ENCODE peak calls at places on chromosome 20, in six cellular contexts. Z is mammary epithelial cell; C is activated T-cell treated with anti-CD3 and anti-CD28 coated beads, Interleukin-2, amount 50 U/mL, for 72 hours; R is neural progenitor cell; B is NCI-H1436; F is astrocyte. H is an unnamed sample.

GRCh38 chr20:37383229-37383989 is 37.5 kb downstream of the SRC start:
- DNase-seq in Z (peak), C (no peak), R (no peak), B (no peak), F (peak), H (no peak)

GRCh38 chr20:34544109-34544793 is 14.3 kb upstream of the MAP1LC3A start:
- DNase-seq in Z (no peak), C (peak), R (no peak), B (peak), F (no peak), H (peak)

GRCh38 chr20:49990310-49990720 is 7.5 kb downstream of the SNAI1 start:
- DNase-seq in Z (no peak), C (no peak), R (peak), B (no peak), F (peak), H (no peak)

GRCh38 chr20:29298759-29299613 is 1958.5 kb upstream of the DEFB115 start:
- DNase-seq in Z (no peak), C (no peak), R (no peak), B (no peak), F (peak), H (no peak)

GRCh38 chr20:48850681-48851299 is 23.0 kb upstream of the PREX1 start:
- DNase-seq in Z (no peak), C (no peak), R (no peak), B (no peak), F (no peak), H (no peak)

GRCh38 chr20:48157970-48158369 is 372.7 kb upstream of the SULF2 start:
- DNase-seq in Z (peak), C (no peak), R (no peak), B (no peak), F (peak), H (no peak)

GRCh38 chr20:48787861-48788375 is 39.9 kb downstream of the PREX1 start:
- DNase-seq in Z (peak), C (peak), R (no peak), B (no peak), F (peak), H (no peak)

GRCh38 chr20:16575390-16576140 is 2.3 kb upstream of the KIF16B start:
- DNase-seq in Z (no peak), C (no peak), R (peak), B (no peak), F (no peak), H (no peak)

GRCh38 chr20:51752343-51752951 is 15.7 kb downstream of the ATP9A start:
- DNase-seq in Z (peak), C (no peak), R (no peak), B (no peak), F (peak), H (no peak)

GRCh38 chr20:58545565-58546195 is 30.5 kb upstream of the APCDD1L start:
- DNase-seq in Z (no peak), C (no peak), R (no peak), B (no peak), F (peak), H (no peak)

GRCh38 chr20:23655551-23656211 is 17.9 kb upstream of the CST3 start:
- DNase-seq in Z (no peak), C (no peak), R (no peak), B (no peak), F (no peak), H (no peak)

GRCh38 chr20:865379-865778 is 31.9 kb downstream of the FAM110A start:
- DNase-seq in Z (no peak), C (no peak), R (no peak), B (no peak), F (no peak), H (no peak)